ENCODE peak calls at places on chromosomes 5 and 9, in ten cellular contexts. Y, N, I, K, T, Z, U, C, Q and R are unnamed samples.

GRCh38 chr5:144844086-144844485 is 673.4 kb downstream of the KCTD16 start:
- DNase-seq in U (no peak), Z (no peak), C (no peak), N (peak; percentile 66), T (no peak), I (no peak), K (no peak), Y (no peak), Q (no peak), R (no peak)

GRCh38 chr5:33612386-33612785 is 171.6 kb downstream of the TARS1 start:
- DNase-seq in U (no peak), Y (no peak), Q (no peak), N (peak; percentile 48), C (no peak), K (no peak), T (no peak), Z (no peak), I (no peak), R (no peak)

GRCh38 chr5:31347558-31347905 is 154.0 kb downstream of the CDH6 start:
- DNase-seq in Z (peak; percentile 64), I (no peak), C (no peak), Q (no peak), K (no peak), U (no peak), Y (no peak), T (no peak), N (no peak), R (no peak)

GRCh38 chr9:127786773-127787123 is 914 bp downstream of the CDK9 start:
- DNase-seq in U (no peak), C (no peak), T (no peak), Z (no peak), I (no peak), Y (no peak), Q (no peak), N (peak; percentile 60), K (no peak), R (no peak)

GRCh38 chr9:16653491-16654407 is 216.7 kb downstream of the BNC2 start:
- DNase-seq in Y (no peak), Z (no peak), N (no peak), T (peak; percentile 29), I (no peak), K (no peak), U (peak; percentile 28), C (peak; percentile 41), Q (peak; percentile 16), R (no peak)

GRCh38 chr5:112253478-112254250 is 165.4 kb downstream of the EPB41L4A start:
- DNase-seq in U (peak; percentile 76), C (peak; percentile 20), Y (no peak), Q (peak; percentile 49), Z (no peak), I (peak; percentile 9), K (peak; percentile 52), T (no peak), N (peak; percentile 6), R (peak; percentile 25)

GRCh38 chr9:32954642-32955041 is 46.8 kb downstream of the APTX start:
- DNase-seq in Z (peak; percentile 32), N (peak; percentile 74), Y (no peak), I (no peak), C (no peak), K (no peak), Q (no peak), T (no peak), U (no peak), R (no peak)

GRCh38 chr9:103003689-103004088 is 8.6 kb downstream of the CYLC2 start:
- DNase-seq in Q (no peak), I (no peak), U (no peak), T (no peak), N (no peak), Y (no peak), C (no peak), K (no peak), Z (no peak), R (no peak)

DNA sequence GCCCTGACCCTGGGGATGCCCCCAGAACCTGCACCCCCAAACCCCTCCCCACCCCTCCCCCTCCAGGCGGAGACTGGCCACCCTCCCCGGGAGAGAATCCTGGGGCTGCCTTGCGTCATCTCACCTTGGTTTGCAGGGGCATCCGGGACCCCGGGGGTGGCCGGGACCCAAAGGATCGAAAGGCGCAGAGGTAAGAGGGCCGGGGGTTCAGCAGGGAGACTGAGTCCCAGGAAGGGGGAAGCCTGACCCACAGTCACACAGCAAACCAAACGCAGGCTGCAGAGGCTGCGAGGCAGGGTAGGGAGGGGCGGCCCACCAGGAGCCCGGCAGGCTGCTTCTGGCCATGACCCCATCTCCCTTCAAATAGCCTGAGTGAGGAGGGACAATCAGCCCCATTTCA is 33.8 kb upstream of the ORM1 start:
- DNase-seq in N (no peak), I (peak; percentile 1), U (peak; percentile 11), Y (no peak), C (no peak), K (peak; percentile 40), T (no peak), Z (no peak), Q (peak; percentile 3), R (peak; percentile 9)
- H3K4me1 ChIP-seq in N (peaks cover 22% of the 10 kb centered on the region), I (peaks cover 26% of the 10 kb centered on the region), U (no peaks in the 10 kb centered on the region), Y (no peaks in the 10 kb centered on the region), C (no peaks in the 10 kb centered on the region), K (no peaks in the 10 kb centered on the region), T (peaks cover 11% of the 10 kb centered on the region), Z (peaks cover 13% of the 10 kb centered on the region), Q (no peaks in the 10 kb centered on the region), R (no peaks in the 10 kb centered on the region)

GRCh38 chr9:94697972-94698581 is 28.4 kb upstream of the AOPEP start:
- DNase-seq in T (peak; percentile 64), N (peak; percentile 88), Y (no peak), U (no peak), Q (no peak), C (no peak), I (no peak), Z (peak; percentile 50), K (no peak), R (no peak)
- H3K4me1 ChIP-seq in T (peaks cover 17% of the 10 kb centered on the region), N (peaks cover 10% of the 10 kb centered on the region), Y (no peaks in the 10 kb centered on the region), U (no peaks in the 10 kb centered on the region), Q (no peaks in the 10 kb centered on the region), C (no peaks in the 10 kb centered on the region), I (peaks cover 9% of the 10 kb centered on the region), Z (peaks cover 16% of the 10 kb centered on the region), K (no peaks in the 10 kb centered on the region), R (no peaks in the 10 kb centered on the region)

GRCh38 chr9:133580416-133580738 is 28.8 kb downstream of the FAM163B start:
- DNase-seq in Y (no peak), K (no peak), I (no peak), U (no peak), T (no peak), Q (peak; percentile 28), Z (no peak), N (no peak), C (no peak), R (no peak)

GRCh38 chr9:133579601-133580415 is 29.4 kb downstream of the FAM163B start:
- DNase-seq in I (no peak), C (no peak), K (no peak), Z (no peak), U (no peak), Y (no peak), N (no peak), T (no peak), Q (peak; percentile 20), R (no peak)

GRCh38 chr9:133578524-133579230 is 30.5 kb downstream of the FAM163B start:
- DNase-seq in U (no peak), K (no peak), Y (no peak), I (no peak), T (no peak), N (no peak), Q (peak; percentile 11), C (no peak), Z (no peak), R (no peak)

GRCh38 chr9:133577463-133578112 is 31.6 kb downstream of the FAM163B start:
- DNase-seq in C (no peak), I (no peak), Z (no peak), U (no peak), Q (peak; percentile 25), K (no peak), N (no peak), Y (no peak), T (no peak), R (no peak)

GRCh38 chr9:133579231-133579560 is 30.0 kb downstream of the FAM163B start:
- DNase-seq in I (no peak), C (no peak), T (no peak), N (no peak), Z (no peak), K (no peak), Q (peak; percentile 22), Y (no peak), U (no peak), R (no peak)
- H3K4me1 ChIP-seq in I (peaks cover 8% of the 10 kb centered on the region), C (no peaks in the 10 kb centered on the region), T (peaks cover 57% of the 10 kb centered on the region), N (no peaks in the 10 kb centered on the region), Z (peaks cover 37% of the 10 kb centered on the region), K (no peaks in the 10 kb centered on the region), Q (peaks cover 7% of the 10 kb centered on the region), Y (no peaks in the 10 kb centered on the region), U (peaks cover 40% of the 10 kb centered on the region), R (peaks cover 56% of the 10 kb centered on the region)

GRCh38 chr9:1049641-1050040 is 516 bp upstream of the DMRT2 start:
- DNase-seq in I (no peak), N (no peak), Q (no peak), C (no peak), K (no peak), T (no peak), U (no peak), Y (no peak), Z (no peak), R (no peak)

GRCh38 chr9:1048853-1049252 is 1.3 kb upstream of the DMRT2 start:
- DNase-seq in I (no peak), Z (no peak), K (no peak), T (no peak), U (no peak), Y (no peak), N (no peak), C (no peak), Q (no peak), R (no peak)

GRCh38 chr9:1044643-1045042 is 5.5 kb upstream of the DMRT2 start:
- DNase-seq in Z (no peak), N (no peak), Y (no peak), I (no peak), K (no peak), T (no peak), U (peak; percentile 34), Q (peak; percentile 32), C (peak; percentile 29), R (peak; percentile 36)

GRCh38 chr9:1047605-1048235 is 2.4 kb upstream of the DMRT2 start:
- DNase-seq in K (no peak), Y (no peak), U (no peak), Z (no peak), C (no peak), Q (no peak), I (no peak), T (no peak), N (peak; percentile 3), R (no peak)

DNA sequence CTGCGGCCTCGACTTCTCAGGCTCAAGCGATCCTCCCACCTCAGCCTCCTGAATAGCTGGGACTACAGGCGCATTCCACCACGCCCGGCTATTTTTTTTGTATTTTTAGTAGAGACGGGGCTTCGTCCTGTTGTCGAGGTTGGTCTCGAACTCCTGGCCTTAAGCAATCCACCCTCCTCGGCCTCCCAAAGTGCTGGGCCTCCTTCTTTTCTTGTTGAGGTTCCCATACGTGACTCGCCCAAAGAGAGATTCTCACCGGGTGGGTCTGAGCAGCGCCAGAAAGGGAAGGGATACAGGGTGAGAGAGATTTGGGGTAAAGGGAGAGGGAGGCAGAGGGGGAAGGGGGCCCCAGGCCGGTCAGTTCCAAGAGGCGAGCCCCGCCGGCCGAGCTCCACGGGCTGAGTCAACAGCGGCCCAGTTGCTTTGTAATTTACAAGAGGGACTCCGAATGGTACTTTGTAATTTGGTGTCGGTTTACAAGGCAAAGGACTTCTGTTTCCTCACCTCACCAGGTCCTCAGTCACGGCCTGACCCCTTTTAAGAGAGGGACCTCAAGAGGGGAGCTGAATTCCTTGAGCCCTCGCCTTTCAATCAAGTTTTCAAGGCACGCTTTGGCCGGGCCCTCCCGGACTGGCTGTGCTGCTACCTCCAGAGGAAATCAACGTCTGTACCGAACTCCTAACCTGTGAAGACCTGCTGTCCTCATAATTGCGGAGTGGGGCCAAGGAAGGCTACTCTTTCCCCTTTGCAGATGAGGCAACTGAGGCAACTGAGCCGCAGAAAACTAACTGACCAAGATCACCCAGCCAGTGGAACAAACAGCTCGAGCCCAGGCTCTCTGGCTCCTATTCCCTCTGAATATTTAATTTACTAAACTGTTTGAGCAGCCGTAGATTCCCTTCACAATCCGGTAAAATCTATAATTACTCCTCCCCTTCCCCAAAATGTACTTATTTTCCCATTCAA is 3.2 kb upstream of the DMRT2 start:
- DNase-seq in U (no peak), I (no peak), T (no peak), Z (no peak), K (no peak), Y (no peak), Q (no peak), N (no peak), C (no peak), R (no peak)
- H3K4me1 ChIP-seq in U (peaks cover 53% of the 10 kb centered on the region), I (peaks cover 56% of the 10 kb centered on the region), T (no peaks in the 10 kb centered on the region), Z (no peaks in the 10 kb centered on the region), K (no peaks in the 10 kb centered on the region), Y (peaks cover 36% of the 10 kb centered on the region), Q (peaks cover 6% of the 10 kb centered on the region), N (peaks cover 35% of the 10 kb centered on the region), C (peaks cover 6% of the 10 kb centered on the region), R (peaks cover 72% of the 10 kb centered on the region)